ENCODE peak calls at places on chromosomes 4 and X, in five cellular contexts. D is SK-N-SH, S is Karpas-422, W is GM23248, M is heart left ventricle. Q is an unnamed sample.

GRCh38 chr4:176969011-176969410 is 176.3 kb upstream of the VEGFC start:
- DNase-seq in D (no peak), S (no peak), W (no peak), M (no peak), Q (no peak)

GRCh38 chrX:11367609-11368430 is 74.6 kb downstream of the AMELX start:
- DNase-seq in D (no peak), S (no peak), W (no peak), M (no peak), Q (no peak)

GRCh38 chrX:48489892-48490291 is 13.9 kb downstream of the FTSJ1 start:
- DNase-seq in D (no peak), S (no peak), W (no peak), M (no peak), Q (no peak)

GRCh38 chrX:24479924-24480722 is 15.0 kb downstream of the PDK3 start:
- DNase-seq in D (no peak), S (no peak), W (no peak), M (peak), Q (peak)

GRCh38 chr4:173056271-173056670 is 112.3 kb upstream of the GALNT7 start:
- DNase-seq in D (no peak), S (no peak), W (no peak), M (no peak), Q (no peak)

GRCh38 chr4:20281453-20281852 is 29.7 kb downstream of the SLIT2 start:
- DNase-seq in D (no peak), S (no peak), W (no peak), M (no peak), Q (peak)

GRCh38 chrX:28848707-28849106 is 261.5 kb downstream of the IL1RAPL1 start:
- DNase-seq in D (no peak), S (no peak), W (no peak), M (no peak), Q (no peak)

GRCh38 chr4:179867300-179867878 is 2375.8 kb upstream of the TENM3 start:
- DNase-seq in D (peak), S (peak), W (peak), M (no peak), Q (peak)

GRCh38 chr4:147453561-147454141 is 27.2 kb upstream of the EDNRA start:
- DNase-seq in D (no peak), S (no peak), W (peak), M (no peak), Q (no peak)

GRCh38 chr4:183416878-183417277 is 27.6 kb upstream of the CDKN2AIP start:
- DNase-seq in D (no peak), S (no peak), W (no peak), M (no peak), Q (no peak)

GRCh38 chr4:106809083-106809482 is 227.0 kb downstream of the DKK2 start:
- DNase-seq in D (peak), S (peak), W (peak), M (no peak), Q (no peak)

GRCh38 chr4:61195064-61195463 is 5.1 kb upstream of the ADGRL3 start:
- DNase-seq in D (no peak), S (no peak), W (no peak), M (no peak), Q (no peak)

GRCh38 chr4:187235456-187236170 is 512.0 kb upstream of the FAT1 start:
- DNase-seq in D (peak), S (no peak), W (no peak), M (no peak), Q (peak)

GRCh38 chr4:74473155-74473811 is 28.3 kb downstream of the AREG start:
- DNase-seq in D (no peak), S (no peak), W (peak), M (no peak), Q (peak)

GRCh38 chr4:105544517-105544916 is 7.9 kb upstream of the ARHGEF38 start:
- DNase-seq in D (no peak), S (no peak), W (no peak), M (no peak), Q (no peak)

GRCh38 chrX:47228550-47229270 is 4.1 kb upstream of the USP11 start:
- DNase-seq in D (no peak), S (no peak), W (no peak), M (no peak), Q (no peak)

GRCh38 chr4:11488657-11489448 is 60.2 kb upstream of the HS3ST1 start:
- DNase-seq in D (no peak), S (no peak), W (no peak), M (no peak), Q (peak)

GRCh38 chr4:146317783-146318182 is 103.4 kb downstream of the REELD1 start:
- DNase-seq in D (no peak), S (no peak), W (no peak), M (no peak), Q (no peak)

GRCh38 chr4:114512595-114513295 is 85.9 kb upstream of the UGT8 start:
- DNase-seq in D (no peak), S (no peak), W (no peak), M (no peak), Q (no peak)

GRCh38 chr4:40550900-40551546 is 78.6 kb downstream of the RBM47 start:
- DNase-seq in D (no peak), S (peak), W (peak), M (no peak), Q (no peak)

GRCh38 chrX:109890910-109891502 is 111.9 kb upstream of the TMEM164 start:
- DNase-seq in D (peak), S (peak), W (peak), M (peak), Q (peak)

GRCh38 chrX:22081475-22082092 is 49.5 kb downstream of the PHEX start:
- DNase-seq in D (peak), S (peak), W (peak), M (peak), Q (peak)

GRCh38 chr4:78776729-78777555 is 792 bp downstream of the BMP2K start:
- DNase-seq in D (peak), S (peak), W (peak), M (peak), Q (peak)

GRCh38 chrX:133645251-133645650 is 230.0 kb upstream of the GPC4 start:
- DNase-seq in D (no peak), S (no peak), W (peak), M (no peak), Q (no peak)

GRCh38 chrX:119682019-119682989 is 10.7 kb downstream of the SEPTIN6 start:
- DNase-seq in D (no peak), S (no peak), W (no peak), M (no peak), Q (no peak)

GRCh38 chr4:181569553-181569952 is 673.6 kb upstream of the TENM3 start:
- DNase-seq in D (peak), S (peak), W (peak), M (no peak), Q (no peak)

GRCh38 chr4:54696649-54697048 is 38.9 kb downstream of the KIT start:
- DNase-seq in D (no peak), S (no peak), W (no peak), M (no peak), Q (peak)

GRCh38 chrX:27987862-27988646 is 6.8 kb upstream of the DCAF8L1 start:
- DNase-seq in D (no peak), S (no peak), W (no peak), M (no peak), Q (no peak)

GRCh38 chr4:40206421-40206820 is 9.6 kb downstream of the RHOH start:
- DNase-seq in D (no peak), S (no peak), W (no peak), M (no peak), Q (no peak)

DNA sequence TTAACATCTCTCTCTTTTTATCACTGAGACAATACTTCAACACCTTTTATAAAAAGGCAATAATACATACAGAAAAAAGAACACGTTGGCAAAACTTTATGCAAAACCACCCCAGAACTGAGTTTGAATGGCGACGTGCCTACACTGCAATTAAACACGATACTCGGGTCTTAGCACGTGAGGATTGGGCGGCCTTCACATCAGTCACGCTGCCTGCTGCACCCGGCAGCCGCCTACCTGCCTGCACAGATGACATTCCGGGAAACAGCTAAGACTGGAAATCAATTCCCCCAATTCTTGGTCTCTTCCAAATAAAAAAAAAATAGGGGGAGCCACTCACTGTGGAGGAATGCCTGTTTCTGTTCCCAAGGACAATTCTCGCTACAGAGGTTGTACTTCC is 68.2 kb downstream of the NYX start:
- DNase-seq in D (no peak), S (no peak), W (no peak), M (no peak), Q (no peak)
- H3K27ac ChIP-seq in D (no peak), S (no peak), W (no peak), M (no peak), Q (no peak)

GRCh38 chrX:111052478-111052877 is 43.5 kb upstream of the PAK3 start:
- DNase-seq in D (no peak), S (no peak), W (no peak), M (no peak), Q (no peak)

GRCh38 chrX:111047575-111047974 is 48.4 kb upstream of the PAK3 start:
- DNase-seq in D (no peak), S (no peak), W (no peak), M (no peak), Q (no peak)
- H3K27ac ChIP-seq in D (no peak), S (no peak), W (no peak), M (no peak), Q (no peak)

DNA sequence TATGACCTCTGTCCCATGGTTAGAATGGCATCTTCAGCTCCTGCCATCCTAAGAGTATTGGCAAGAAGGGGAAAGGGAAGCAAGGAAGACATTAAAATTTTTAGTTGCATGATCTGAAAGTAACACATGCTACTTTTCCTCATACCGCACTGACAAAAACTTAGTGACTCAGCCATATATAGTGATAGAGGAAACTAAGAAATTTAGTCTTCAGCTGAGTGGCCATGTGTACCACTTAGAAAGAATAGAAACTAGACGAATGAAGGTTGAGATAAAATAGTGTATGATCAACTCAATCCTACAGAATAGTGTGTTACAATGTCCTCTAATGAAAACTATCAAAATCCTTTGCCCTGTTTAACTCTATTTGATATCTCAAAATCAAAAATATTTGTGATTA is 164.1 kb downstream of the PPP3CA start:
- DNase-seq in D (no peak), S (no peak), W (no peak), M (no peak), Q (no peak)
- H3K27ac ChIP-seq in D (no peak), S (no peak), W (no peak), M (no peak), Q (no peak)

GRCh38 chr4:162920649-162921048 is 246.0 kb downstream of the NAF1 start:
- DNase-seq in D (no peak), S (no peak), W (no peak), M (no peak), Q (no peak)
- H3K27ac ChIP-seq in D (no peak), S (no peak), W (no peak), M (no peak), Q (no peak)

GRCh38 chrX:129979207-129979920 is 3.1 kb upstream of the BCORL1 start:
- DNase-seq in D (no peak), S (no peak), W (peak), M (no peak), Q (no peak)
- H3K27ac ChIP-seq in D (no peak), S (no peak), W (no peak), M (peak), Q (no peak)

DNA sequence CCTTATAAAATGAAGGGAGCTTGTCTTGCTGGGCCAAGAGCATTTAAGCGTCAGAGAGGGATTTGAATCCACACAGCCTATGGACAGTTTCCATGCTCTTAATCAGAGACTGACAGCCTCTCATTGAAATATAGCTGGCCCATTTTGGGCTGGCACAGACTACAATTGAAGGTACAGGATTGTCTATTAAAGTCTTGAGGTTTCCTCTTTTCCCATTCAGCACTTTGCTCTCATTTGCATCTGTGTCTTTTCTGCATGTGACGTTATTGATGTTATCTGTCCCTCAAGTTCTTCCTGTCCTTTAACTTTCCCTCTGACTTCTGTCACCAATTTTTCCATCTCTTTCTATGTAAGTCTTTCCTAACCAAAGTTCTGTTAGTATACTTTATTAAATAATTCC is 133.3 kb upstream of the SFRP2 start:
- DNase-seq in D (no peak), S (no peak), W (no peak), M (no peak), Q (no peak)
- H3K27ac ChIP-seq in D (no peak), S (no peak), W (no peak), M (no peak), Q (no peak)

DNA sequence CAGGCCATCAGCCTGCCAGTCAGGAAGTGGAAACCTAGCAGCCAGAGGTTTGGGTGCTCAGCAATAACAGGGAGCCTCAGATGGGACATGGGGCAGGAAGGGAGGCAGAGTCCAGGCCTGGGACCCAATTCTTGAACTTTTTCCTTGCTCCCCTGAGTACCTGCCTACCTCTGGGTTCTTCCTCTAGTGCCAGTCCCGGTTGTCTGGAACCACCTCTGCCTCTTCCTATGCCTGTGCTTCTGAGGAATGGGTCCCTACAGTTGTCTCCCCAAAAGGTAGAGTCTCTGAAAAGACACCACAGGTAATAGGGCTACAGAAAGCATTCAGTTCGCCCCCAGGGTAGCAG is 212.4 kb upstream of the MAMLD1 start:
- DNase-seq in D (no peak), S (no peak), W (no peak), M (no peak), Q (no peak)
- H3K27ac ChIP-seq in D (no peak), S (no peak), W (no peak), M (no peak), Q (no peak)

GRCh38 chrX:100645106-100645505 is 1.1 kb downstream of the SRPX2 start:
- DNase-seq in D (no peak), S (no peak), W (peak), M (no peak), Q (no peak)
- H3K27ac ChIP-seq in D (no peak), S (no peak), W (peak), M (peak), Q (no peak)

Q was measured in trophoblast cell.